ENCODE peak calls at places on chromosome 18, in seven cellular contexts. M is NAMALWA; X is aorta; R is HS-5; G is activated T-helper 1 cell treated with anti-CD3 and anti-CD28 coated beads, Interleukin-2, amount 50 U/mL, for 16 hours; S is tibial artery; I is stimulated activated CD4-positive, alpha-beta T cell treated with anti-CD3 and anti-CD28 coated beads, TNF-alpha, amount 100 ng/mL, for 4 hours. B is an unnamed sample.

GRCh38 chr18:9323750-9324445 is 10.7 kb upstream of the TWSG1 start:
- DNase-seq in G (no peak), I (no peak), S (no peak), X (no peak), R (no peak), M (no peak), B (peak)

GRCh38 chr18:49899647-49900330 is 86.5 kb upstream of the ACAA2 start:
- DNase-seq in I (no peak), G (no peak), S (no peak), M (peak), X (no peak), R (no peak), B (no peak)

GRCh38 chr18:76364282-76365259 is 130.5 kb downstream of the ZNF516 start:
- DNase-seq in S (no peak), M (no peak), X (no peak), R (no peak), G (no peak), I (no peak), B (peak)

GRCh38 chr18:74373428-74373827 is 57.8 kb downstream of the C18orf63 start:
- DNase-seq in G (peak), M (no peak), X (no peak), S (no peak), I (no peak), R (no peak), B (no peak)

GRCh38 chr18:49618741-49619392 is 57.0 kb downstream of the LIPG start:
- DNase-seq in M (no peak), R (no peak), S (no peak), X (no peak), G (no peak), I (no peak), B (no peak)

GRCh38 chr18:31548825-31549224 is 42.9 kb upstream of the TTR start:
- DNase-seq in G (no peak), S (no peak), M (no peak), I (no peak), R (no peak), X (no peak), B (no peak)

GRCh38 chr18:37453754-37454153 is 111.8 kb downstream of the CELF4 start:
- DNase-seq in G (no peak), X (no peak), I (no peak), M (no peak), S (no peak), R (no peak), B (no peak)

GRCh38 chr18:39232937-39233336 is 1667.3 kb upstream of the CELF4 start:
- DNase-seq in M (no peak), I (no peak), X (no peak), R (no peak), G (no peak), S (no peak), B (no peak)

GRCh38 chr18:49017813-49018552 is 67.2 kb upstream of the SMAD7 start:
- DNase-seq in G (no peak), I (no peak), S (no peak), R (no peak), M (no peak), X (no peak), B (no peak)

GRCh38 chr18:8848541-8848940 is 143.2 kb downstream of the MTCL1 start:
- DNase-seq in I (no peak), S (no peak), X (no peak), M (no peak), G (no peak), R (no peak), B (no peak)

GRCh38 chr18:12842459-12843380 is 41.3 kb downstream of the PTPN2 start:
- DNase-seq in I (no peak), S (no peak), M (no peak), G (no peak), R (no peak), X (no peak), B (no peak)

B was measured in fibroblast of villous mesenchyme.